ENCODE peak calls at places on chromosomes 5 and 9, in seven cellular contexts. K is NK-92 treated with Interleukin-12 subunit alpha and Interleukin-12 subunit beta, amount 100 ng/mL, for 24 hours; M is ureter; N is Ammon's horn; T is NCI-H1105 treated with DMSO at 0.1 percent for 48 hours; I is activated CD4-positive, alpha-beta T cell treated with anti-CD3 and anti-CD28 coated beads, Interleukin-2, amount 50 U/mL, for 4 hours; O is fibroblast of the conjunctiva. W is an unnamed sample.

GRCh38 chr9:69014013-69014412 is at the start of gene PRKACG:
- DNase-seq in I (no peak), O (no peak), N (no peak), T (no peak), M (no peak), K (no peak), W (no peak)

GRCh38 chr5:107633171-107633901 is 37.4 kb downstream of the EFNA5 start:
- DNase-seq in N (no peak), I (no peak), M (no peak), T (no peak), O (peak), K (no peak), W (peak)

GRCh38 chr9:127762111-127762676 is 16.3 kb downstream of the SH2D3C start:
- DNase-seq in N (peak), M (no peak), K (no peak), T (no peak), I (no peak), O (no peak), W (no peak)

GRCh38 chr5:95358858-95359257 is 32.3 kb upstream of the FAM81B start:
- DNase-seq in O (no peak), N (no peak), T (no peak), K (no peak), M (no peak), I (no peak), W (no peak)

GRCh38 chr5:151745071-151745705 is 13.2 kb downstream of the ATOX1 start:
- DNase-seq in M (peak), I (no peak), O (peak), T (no peak), N (peak), K (peak), W (peak)

GRCh38 chr5:135016926-135017325 is 17.1 kb downstream of the PITX1 start:
- DNase-seq in I (no peak), M (peak), O (no peak), K (no peak), N (no peak), T (no peak), W (no peak)

GRCh38 chr9:99859395-99859980 is 37.8 kb downstream of the NR4A3 start:
- DNase-seq in T (no peak), O (no peak), M (no peak), I (no peak), K (no peak), N (peak), W (peak)

GRCh38 chr5:163387970-163388369 is 49.4 kb upstream of the CCNG1 start:
- DNase-seq in I (no peak), M (no peak), O (no peak), N (no peak), K (no peak), T (no peak), W (no peak)